ENCODE peak calls at places on chromosomes 3 and 15, in seven cellular contexts. N is RPMI7951; F is germinal center; A is activated CD4-positive, alpha-beta memory T cell treated with anti-CD3 and anti-CD28 coated beads for 36 hours; P is T-helper 9 cell; K is cardiac fibroblast; H is stimulated activated CD4-positive, alpha-beta T cell treated with anti-CD3 and anti-CD28 coated beads, Interleukin-15, amount 100 ng/mL, for 48 hours. E is an unnamed sample.
A peak's percentile ranks its signal among the peaks of the same experiment; 100 is the strongest.

GRCh38 chr3:100155105-100155504 is 40.8 kb upstream of the FILIP1L start:
- DNase-seq in N (peak; percentile 70), H (no peak), A (no peak), K (peak; percentile 24), F (no peak), P (no peak), E (no peak)

GRCh38 chr15:101169457-101170071 is 82.3 kb downstream of the CHSY1 start:
- DNase-seq in F (no peak), P (no peak), A (no peak), N (peak; percentile 64), H (no peak), K (peak; percentile 65), E (no peak)

GRCh38 chr3:107942244-107942643 is 148.6 kb downstream of the CD47 start:
- DNase-seq in P (no peak), F (no peak), A (peak; percentile 46), H (peak; percentile 19), N (no peak), K (peak; percentile 54), E (no peak)

GRCh38 chr15:73949496-73949895 is 23.2 kb downstream of the LOXL1 start:
- DNase-seq in H (no peak), F (no peak), A (no peak), P (no peak), N (no peak), K (no peak), E (no peak)

GRCh38 chr3:155024006-155024638 is 56.0 kb upstream of the MME start:
- DNase-seq in K (peak; percentile 62), N (peak; percentile 49), H (no peak), F (no peak), A (no peak), P (no peak), E (no peak)

GRCh38 chr15:81863157-81863556 is 182.7 kb downstream of the MEX3B start:
- DNase-seq in F (no peak), P (no peak), H (no peak), N (no peak), A (no peak), K (peak; percentile 4), E (no peak)

GRCh38 chr15:92655178-92655995 is at the start of gene FAM174B:
- DNase-seq in A (peak; percentile 58), H (peak; percentile 4), N (no peak), P (no peak), K (no peak), F (peak; percentile 40), E (peak; percentile 48)

GRCh38 chr3:81764665-81765064 is 3.2 kb upstream of the GBE1 start:
- DNase-seq in F (no peak), P (no peak), A (no peak), K (peak; percentile 83), H (no peak), N (no peak), E (no peak)

GRCh38 chr3:10085738-10086137 is 22.3 kb downstream of the FANCD2OS start:
- DNase-seq in A (no peak), K (no peak), F (no peak), N (no peak), H (no peak), P (no peak), E (no peak)

GRCh38 chr3:50516048-50516871 is 12.8 kb upstream of the CACNA2D2 start:
- DNase-seq in F (no peak), P (no peak), A (no peak), K (no peak), N (no peak), H (no peak), E (peak; percentile 11)

GRCh38 chr3:55516391-55517030 is 29.4 kb upstream of the WNT5A start:
- DNase-seq in H (no peak), K (no peak), P (no peak), A (no peak), N (no peak), F (no peak), E (no peak)

GRCh38 chr3:66582721-66583141 is 81.9 kb upstream of the LRIG1 start:
- DNase-seq in K (no peak), A (peak; percentile 58), P (peak; percentile 42), F (peak; percentile 74), N (peak; percentile 94), H (peak; percentile 8), E (no peak)

GRCh38 chr3:187281191-187281714 is 10.3 kb downstream of the MASP1 start:
- DNase-seq in N (peak; percentile 22), H (no peak), P (no peak), A (no peak), F (no peak), K (peak; percentile 77), E (no peak)

GRCh38 chr3:192727032-192727847 is at the start of gene FGF12:
- DNase-seq in H (no peak), K (peak; percentile 4), A (peak; percentile 29), N (peak; percentile 11), P (no peak), F (peak; percentile 12), E (peak; percentile 95)

GRCh38 chr15:28935316-28935715 is 49.5 kb downstream of the APBA2 start:
- DNase-seq in K (no peak), A (peak; percentile 60), N (no peak), H (peak; percentile 35), F (no peak), P (no peak), E (no peak)

GRCh38 chr3:147379651-147380050 is 26.7 kb downstream of the ZIC4 start:
- DNase-seq in F (no peak), H (no peak), N (no peak), K (no peak), A (no peak), P (no peak), E (no peak)

GRCh38 chr3:153856932-153857331 is 264.3 kb upstream of the ARHGEF26 start:
- DNase-seq in H (no peak), K (peak; percentile 59), P (no peak), F (no peak), N (no peak), A (no peak), E (no peak)

GRCh38 chr15:33150516-33150915 is 44.0 kb downstream of the FMN1 start:
- DNase-seq in F (no peak), K (no peak), A (no peak), N (no peak), P (no peak), H (no peak), E (no peak)

GRCh38 chr3:114839476-114839875 is 307.6 kb downstream of the ZBTB20 start:
- DNase-seq in P (no peak), K (no peak), N (peak; percentile 10), A (no peak), H (no peak), F (no peak), E (no peak)

GRCh38 chr3:105944721-105945120 is 75.9 kb upstream of the CBLB start:
- DNase-seq in P (no peak), H (no peak), A (no peak), N (peak; percentile 74), K (peak; percentile 92), F (no peak), E (no peak)

GRCh38 chr3:8845641-8846040 is 76.2 kb upstream of the OXTR start:
- DNase-seq in K (peak; percentile 64), A (no peak), F (no peak), P (no peak), N (peak; percentile 85), H (no peak), E (no peak)

GRCh38 chr15:92959219-92959618 is 59.1 kb downstream of the CHD2 start:
- DNase-seq in A (no peak), N (no peak), P (no peak), K (no peak), H (no peak), F (no peak), E (no peak)

GRCh38 chr3:26264708-26265107 is 357.9 kb upstream of the LRRC3B start:
- DNase-seq in H (no peak), F (no peak), P (no peak), K (no peak), A (no peak), N (no peak), E (no peak)

GRCh38 chr15:43370975-43371974 is at the start of the genes TUBGCP4 and ZSCAN29:
- DNase-seq in F (peak; percentile 92), A (peak; percentile 86), H (peak; percentile 73), N (peak; percentile 78), K (peak; percentile 78), P (peak; percentile 53), E (peak; percentile 63)

GRCh38 chr15:66879511-66879910 is 177.5 kb downstream of the SMAD6 start:
- DNase-seq in F (no peak), H (no peak), K (no peak), P (no peak), N (no peak), A (no peak), E (no peak)

GRCh38 chr3:170356596-170357175 is 829 bp upstream of the SKIL start:
- DNase-seq in H (peak; percentile 32), N (peak; percentile 90), P (peak; percentile 45), A (peak; percentile 69), F (peak; percentile 76), K (peak; percentile 83), E (peak; percentile 90)

GRCh38 chr3:125032100-125032643 is 23.6 kb downstream of the HEG1 start:
- DNase-seq in A (no peak), P (no peak), K (peak; percentile 62), N (peak; percentile 71), H (no peak), F (no peak), E (no peak)

GRCh38 chr3:81925385-81925784 is 163.9 kb upstream of the GBE1 start:
- DNase-seq in F (no peak), A (no peak), N (no peak), P (no peak), H (no peak), K (no peak), E (no peak)

GRCh38 chr15:57135800-57136199 is 217.4 kb downstream of the TCF12 start:
- DNase-seq in N (no peak), H (no peak), P (no peak), F (no peak), A (no peak), K (no peak), E (no peak)

GRCh38 chr15:47822066-47822465 is 104.8 kb downstream of the SEMA6D start:
- DNase-seq in A (no peak), N (no peak), F (no peak), P (no peak), H (no peak), K (no peak), E (no peak)